ENCODE peak calls at places on chromosomes 5 and 9, in eight cellular contexts. One of them, this sample, is unnamed. For H3K27me3, the result is how much of the 10 kb centered on the place peaks cover.

GRCh38 chr9:78866228-78867132 is 569.6 kb downstream of the PSAT1 start:
- DNase-seq in AG04450: peak
- DNase-seq in PC-3: peak
- DNase-seq in CD8-positive, alpha-beta memory T cell: no peak
- DNase-seq in stomach: no peak
- DNase-seq in fibroblast of lung: peak
- DNase-seq in ovary: no peak
- DNase-seq in GM23248: peak
- DNase-seq in this sample: peak

GRCh38 chr9:30978000-30978399 is 1406.4 kb upstream of the ACO1 start:
- DNase-seq in AG04450: no peak
- DNase-seq in PC-3: no peak
- DNase-seq in CD8-positive, alpha-beta memory T cell: no peak
- DNase-seq in stomach: no peak
- DNase-seq in fibroblast of lung: no peak
- DNase-seq in ovary: no peak
- DNase-seq in GM23248: no peak
- DNase-seq in this sample: no peak

GRCh38 chr5:175739973-175740372 is 82.1 kb downstream of the HRH2 start:
- DNase-seq in AG04450: no peak
- DNase-seq in PC-3: no peak
- DNase-seq in CD8-positive, alpha-beta memory T cell: no peak
- DNase-seq in stomach: no peak
- DNase-seq in fibroblast of lung: no peak
- DNase-seq in ovary: no peak
- DNase-seq in GM23248: no peak
- DNase-seq in this sample: no peak

GRCh38 chr5:58235279-58235678 is 224.6 kb downstream of the PLK2 start:
- DNase-seq in AG04450: no peak
- DNase-seq in PC-3: no peak
- DNase-seq in CD8-positive, alpha-beta memory T cell: no peak
- DNase-seq in stomach: no peak
- DNase-seq in fibroblast of lung: no peak
- DNase-seq in ovary: no peak
- DNase-seq in GM23248: peak
- DNase-seq in this sample: no peak

GRCh38 chr5:137858223-137858916 is 9.3 kb upstream of the MYOT start:
- DNase-seq in AG04450: no peak
- DNase-seq in PC-3: no peak
- DNase-seq in CD8-positive, alpha-beta memory T cell: no peak
- DNase-seq in stomach: no peak
- DNase-seq in fibroblast of lung: peak
- DNase-seq in ovary: no peak
- DNase-seq in GM23248: peak
- DNase-seq in this sample: no peak

GRCh38 chr9:84697494-84698114 is 28.1 kb downstream of the NTRK2 start:
- DNase-seq in AG04450: no peak
- DNase-seq in PC-3: peak
- DNase-seq in CD8-positive, alpha-beta memory T cell: no peak
- DNase-seq in stomach: peak
- DNase-seq in fibroblast of lung: peak
- DNase-seq in ovary: peak
- DNase-seq in GM23248: peak
- DNase-seq in this sample: no peak

GRCh38 chr5:125277494-125278154 is 531.2 kb upstream of the ZNF608 start:
- DNase-seq in AG04450: peak
- DNase-seq in PC-3: peak
- DNase-seq in CD8-positive, alpha-beta memory T cell: no peak
- DNase-seq in stomach: no peak
- DNase-seq in fibroblast of lung: peak
- DNase-seq in ovary: no peak
- DNase-seq in GM23248: peak
- DNase-seq in this sample: peak

GRCh38 chr5:170860818-170861217 is 1.0 kb upstream of the RANBP17 start:
- DNase-seq in AG04450: no peak
- DNase-seq in PC-3: no peak
- DNase-seq in CD8-positive, alpha-beta memory T cell: no peak
- DNase-seq in stomach: no peak
- DNase-seq in fibroblast of lung: no peak
- DNase-seq in ovary: no peak
- DNase-seq in GM23248: no peak
- DNase-seq in this sample: no peak

GRCh38 chr9:109331353-109331752 is 10.5 kb upstream of the EPB41L4B start:
- DNase-seq in AG04450: no peak
- DNase-seq in PC-3: peak
- DNase-seq in CD8-positive, alpha-beta memory T cell: no peak
- DNase-seq in stomach: peak
- DNase-seq in fibroblast of lung: peak
- DNase-seq in ovary: peak
- DNase-seq in GM23248: peak
- DNase-seq in this sample: no peak

GRCh38 chr5:100464418-100464817 is 70.8 kb upstream of the FAM174A start:
- DNase-seq in AG04450: peak
- DNase-seq in PC-3: peak
- DNase-seq in CD8-positive, alpha-beta memory T cell: no peak
- DNase-seq in stomach: no peak
- DNase-seq in fibroblast of lung: peak
- DNase-seq in ovary: no peak
- DNase-seq in GM23248: peak
- DNase-seq in this sample: no peak

GRCh38 chr5:175657593-175658271 is at the start of gene HRH2:
- DNase-seq in AG04450: no peak
- DNase-seq in PC-3: no peak
- DNase-seq in CD8-positive, alpha-beta memory T cell: peak
- DNase-seq in stomach: peak
- DNase-seq in fibroblast of lung: peak
- DNase-seq in ovary: no peak
- DNase-seq in GM23248: no peak
- DNase-seq in this sample: no peak

GRCh38 chr5:132308701-132309100 is 14.5 kb downstream of the SLC22A4 start:
- DNase-seq in AG04450: no peak
- DNase-seq in PC-3: no peak
- DNase-seq in CD8-positive, alpha-beta memory T cell: no peak
- DNase-seq in stomach: no peak
- DNase-seq in fibroblast of lung: no peak
- DNase-seq in ovary: no peak
- DNase-seq in GM23248: no peak
- DNase-seq in this sample: no peak

GRCh38 chr9:76810377-76810957 is 46.2 kb downstream of the PCA3 start:
- DNase-seq in AG04450: peak
- DNase-seq in PC-3: peak
- DNase-seq in CD8-positive, alpha-beta memory T cell: no peak
- DNase-seq in stomach: no peak
- DNase-seq in fibroblast of lung: peak
- DNase-seq in ovary: peak
- DNase-seq in GM23248: peak
- DNase-seq in this sample: no peak

GRCh38 chr9:3733039-3733408 is 207.2 kb upstream of the RFX3 start:
- DNase-seq in AG04450: no peak
- DNase-seq in PC-3: no peak
- DNase-seq in CD8-positive, alpha-beta memory T cell: no peak
- DNase-seq in stomach: no peak
- DNase-seq in fibroblast of lung: no peak
- DNase-seq in ovary: no peak
- DNase-seq in GM23248: no peak
- DNase-seq in this sample: no peak

GRCh38 chr9:3735251-3735650 is 209.4 kb upstream of the RFX3 start:
- DNase-seq in AG04450: no peak
- DNase-seq in PC-3: peak
- DNase-seq in CD8-positive, alpha-beta memory T cell: no peak
- DNase-seq in stomach: no peak
- DNase-seq in fibroblast of lung: no peak
- DNase-seq in ovary: no peak
- DNase-seq in GM23248: no peak
- DNase-seq in this sample: no peak

GRCh38 chr9:3740690-3741419 is 215.1 kb upstream of the RFX3 start:
- DNase-seq in AG04450: no peak
- DNase-seq in PC-3: peak
- DNase-seq in CD8-positive, alpha-beta memory T cell: no peak
- DNase-seq in stomach: no peak
- DNase-seq in fibroblast of lung: peak
- DNase-seq in ovary: no peak
- DNase-seq in GM23248: peak
- DNase-seq in this sample: no peak

GRCh38 chr9:3732077-3733038 is 206.6 kb upstream of the RFX3 start:
- DNase-seq in AG04450: peak
- DNase-seq in PC-3: peak
- DNase-seq in CD8-positive, alpha-beta memory T cell: peak
- DNase-seq in stomach: no peak
- DNase-seq in fibroblast of lung: peak
- DNase-seq in ovary: peak
- DNase-seq in GM23248: peak
- DNase-seq in this sample: peak

GRCh38 chr9:3736186-3736585 is 210.4 kb upstream of the RFX3 start:
- DNase-seq in AG04450: no peak
- DNase-seq in PC-3: no peak
- DNase-seq in CD8-positive, alpha-beta memory T cell: no peak
- DNase-seq in stomach: no peak
- DNase-seq in fibroblast of lung: no peak
- DNase-seq in ovary: no peak
- DNase-seq in GM23248: no peak
- DNase-seq in this sample: no peak
- H3K27me3 ChIP-seq in AG04450: under half
- H3K27me3 ChIP-seq in PC-3: under half
- H3K27me3 ChIP-seq in CD8-positive, alpha-beta memory T cell: under half
- H3K27me3 ChIP-seq in stomach: under half
- H3K27me3 ChIP-seq in fibroblast of lung: under half
- H3K27me3 ChIP-seq in ovary: under half
- H3K27me3 ChIP-seq in GM23248: under half
- H3K27me3 ChIP-seq in this sample: under half

DNA sequence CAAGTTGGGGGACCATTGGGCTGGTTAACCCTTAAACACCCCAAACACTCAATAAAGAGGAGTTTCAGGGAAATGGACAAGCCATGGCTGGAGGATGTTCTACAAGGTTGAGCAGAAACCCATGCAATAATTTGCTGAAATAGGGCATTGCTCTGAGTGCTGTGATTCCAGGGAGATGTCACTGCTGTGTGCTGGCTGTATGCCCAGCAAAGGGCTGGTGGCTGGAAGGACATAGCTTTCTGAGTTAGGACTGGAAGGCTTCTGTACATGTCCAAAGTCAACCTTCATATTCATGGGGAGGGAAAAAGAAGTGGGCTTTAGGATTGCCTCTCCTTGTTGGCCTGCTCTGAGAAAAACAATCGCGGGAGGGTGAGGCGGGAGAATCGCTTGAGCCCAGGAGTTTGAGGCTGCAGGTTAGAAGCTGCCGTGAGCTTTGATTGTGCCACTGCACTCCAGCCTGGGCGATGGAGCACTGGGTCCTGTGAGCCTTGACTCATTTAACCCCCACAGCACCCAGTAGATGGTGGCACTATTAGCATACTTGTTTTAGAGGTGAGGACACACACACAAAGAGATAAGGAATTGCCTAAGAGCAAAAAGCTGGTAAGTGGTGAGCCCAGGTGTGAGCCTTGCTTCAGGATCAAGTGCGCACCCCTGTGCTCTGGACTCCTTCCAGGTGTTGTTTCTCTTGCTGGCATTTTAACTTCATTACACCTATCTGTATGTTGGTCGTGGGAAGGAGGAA is 20.4 kb downstream of the IL12B start:
- DNase-seq in AG04450: no peak
- DNase-seq in PC-3: no peak
- DNase-seq in CD8-positive, alpha-beta memory T cell: no peak
- DNase-seq in stomach: no peak
- DNase-seq in fibroblast of lung: no peak
- DNase-seq in ovary: no peak
- DNase-seq in GM23248: no peak
- DNase-seq in this sample: no peak
- H3K27me3 ChIP-seq in AG04450: under half
- H3K27me3 ChIP-seq in PC-3: under half
- H3K27me3 ChIP-seq in CD8-positive, alpha-beta memory T cell: under half
- H3K27me3 ChIP-seq in stomach: under half
- H3K27me3 ChIP-seq in fibroblast of lung: under half
- H3K27me3 ChIP-seq in ovary: under half
- H3K27me3 ChIP-seq in GM23248: half or more
- H3K27me3 ChIP-seq in this sample: under half

GRCh38 chr5:139898981-139899380 is 103.4 kb downstream of the PSD2 start:
- DNase-seq in AG04450: no peak
- DNase-seq in PC-3: no peak
- DNase-seq in CD8-positive, alpha-beta memory T cell: no peak
- DNase-seq in stomach: no peak
- DNase-seq in fibroblast of lung: no peak
- DNase-seq in ovary: no peak
- DNase-seq in GM23248: no peak
- DNase-seq in this sample: no peak

GRCh38 chr5:139897982-139898381 is 102.4 kb downstream of the PSD2 start:
- DNase-seq in AG04450: no peak
- DNase-seq in PC-3: no peak
- DNase-seq in CD8-positive, alpha-beta memory T cell: no peak
- DNase-seq in stomach: no peak
- DNase-seq in fibroblast of lung: no peak
- DNase-seq in ovary: no peak
- DNase-seq in GM23248: no peak
- DNase-seq in this sample: no peak

GRCh38 chr5:139895647-139896046 is 100.0 kb downstream of the PSD2 start:
- DNase-seq in AG04450: no peak
- DNase-seq in PC-3: no peak
- DNase-seq in CD8-positive, alpha-beta memory T cell: no peak
- DNase-seq in stomach: no peak
- DNase-seq in fibroblast of lung: no peak
- DNase-seq in ovary: peak
- DNase-seq in GM23248: no peak
- DNase-seq in this sample: no peak

GRCh38 chr5:139896718-139897117 is 101.1 kb downstream of the PSD2 start:
- DNase-seq in AG04450: no peak
- DNase-seq in PC-3: no peak
- DNase-seq in CD8-positive, alpha-beta memory T cell: no peak
- DNase-seq in stomach: no peak
- DNase-seq in fibroblast of lung: no peak
- DNase-seq in ovary: no peak
- DNase-seq in GM23248: no peak
- DNase-seq in this sample: no peak

GRCh38 chr5:139897342-139897741 is 101.7 kb downstream of the PSD2 start:
- DNase-seq in AG04450: no peak
- DNase-seq in PC-3: no peak
- DNase-seq in CD8-positive, alpha-beta memory T cell: no peak
- DNase-seq in stomach: no peak
- DNase-seq in fibroblast of lung: no peak
- DNase-seq in ovary: no peak
- DNase-seq in GM23248: no peak
- DNase-seq in this sample: no peak
- H3K27me3 ChIP-seq in AG04450: half or more
- H3K27me3 ChIP-seq in PC-3: under half
- H3K27me3 ChIP-seq in CD8-positive, alpha-beta memory T cell: under half
- H3K27me3 ChIP-seq in stomach: under half
- H3K27me3 ChIP-seq in fibroblast of lung: under half
- H3K27me3 ChIP-seq in ovary: under half
- H3K27me3 ChIP-seq in GM23248: under half
- H3K27me3 ChIP-seq in this sample: under half

GRCh38 chr5:149061341-149061740 is 1.5 kb downstream of the SH3TC2 start:
- DNase-seq in AG04450: no peak
- DNase-seq in PC-3: no peak
- DNase-seq in CD8-positive, alpha-beta memory T cell: no peak
- DNase-seq in stomach: no peak
- DNase-seq in fibroblast of lung: no peak
- DNase-seq in ovary: no peak
- DNase-seq in GM23248: no peak
- DNase-seq in this sample: no peak
- H3K27me3 ChIP-seq in AG04450: under half
- H3K27me3 ChIP-seq in PC-3: under half
- H3K27me3 ChIP-seq in CD8-positive, alpha-beta memory T cell: under half
- H3K27me3 ChIP-seq in stomach: under half
- H3K27me3 ChIP-seq in fibroblast of lung: under half
- H3K27me3 ChIP-seq in ovary: under half
- H3K27me3 ChIP-seq in GM23248: under half
- H3K27me3 ChIP-seq in this sample: under half

This sample was measured in BJ.